ENCODE peak calls at places on chromosomes 3 and 15, in five cellular contexts. V is HL-60; W is CD4-positive, alpha-beta T cell; S is SK-N-SH; A is cardiac fibroblast. L is an unnamed sample.

GRCh38 chr3:174397848-174398247 is 461.3 kb upstream of the NAALADL2 start:
- DNase-seq in V (no peak), W (no peak), S (no peak), A (peak), L (no peak)

GRCh38 chr3:64352596-64352989 is 127.3 kb upstream of the PRICKLE2 start:
- DNase-seq in V (no peak), W (no peak), S (no peak), A (no peak), L (no peak)

GRCh38 chr3:183285828-183286457 is 32.9 kb downstream of the B3GNT5 start:
- DNase-seq in V (peak), W (peak), S (peak), A (peak), L (no peak)

GRCh38 chr3:57688291-57688690 is 4.6 kb downstream of the DENND6A start:
- DNase-seq in V (no peak), W (no peak), S (no peak), A (no peak), L (no peak)

GRCh38 chr3:73493543-73494314 is 131.0 kb downstream of the PDZRN3 start:
- DNase-seq in V (no peak), W (no peak), S (no peak), A (peak), L (no peak)

GRCh38 chr3:107665351-107665750 is 142.6 kb downstream of the BBX start:
- DNase-seq in V (no peak), W (no peak), S (no peak), A (no peak), L (no peak)

GRCh38 chr15:67202991-67203390 is 51.5 kb downstream of the AAGAB start:
- DNase-seq in V (no peak), W (no peak), S (no peak), A (no peak), L (no peak)

GRCh38 chr3:40299721-40300335 is 9.7 kb upstream of the EIF1B start:
- DNase-seq in V (peak), W (no peak), S (no peak), A (peak), L (no peak)

GRCh38 chr3:29331830-29332637 is 51.2 kb downstream of the RBMS3 start:
- DNase-seq in V (no peak), W (no peak), S (no peak), A (no peak), L (no peak)

GRCh38 chr3:160447544-160447943 is 2.0 kb downstream of the TRIM59 start:
- DNase-seq in V (no peak), W (no peak), S (no peak), A (peak), L (no peak)

GRCh38 chr3:182739619-182740018 is 53.7 kb upstream of the ATP11B start:
- DNase-seq in V (no peak), W (no peak), S (no peak), A (peak), L (no peak)

GRCh38 chr3:69370945-69371301 is 15.0 kb downstream of the FRMD4B start:
- DNase-seq in V (no peak), W (no peak), S (no peak), A (peak), L (no peak)

GRCh38 chr15:72117698-72118399 is at the start of gene MYO9A:
- DNase-seq in V (peak), W (peak), S (peak), A (peak), L (peak)

GRCh38 chr3:27224197-27224596 is 145.0 kb downstream of the NEK10 start:
- DNase-seq in V (no peak), W (no peak), S (no peak), A (peak), L (no peak)

GRCh38 chr3:113626513-113627371 is 69.7 kb downstream of the USF3 start:
- DNase-seq in V (peak), W (no peak), S (peak), A (peak), L (no peak)

GRCh38 chr3:48270306-48270705 is 29.4 kb downstream of the ZNF589 start:
- DNase-seq in V (no peak), W (no peak), S (no peak), A (no peak), L (no peak)

GRCh38 chr3:111594781-111595180 is 365 bp downstream of the ZBED2 start:
- DNase-seq in V (no peak), W (no peak), S (no peak), A (no peak), L (no peak)

GRCh38 chr3:110016235-110016634 is 678.9 kb upstream of the DPPA4 start:
- DNase-seq in V (no peak), W (no peak), S (no peak), A (peak), L (no peak)

GRCh38 chr3:197891-198491 is 1.4 kb downstream of the CHL1 start:
- DNase-seq in V (no peak), W (no peak), S (peak), A (no peak), L (no peak)

GRCh38 chr3:123122525-123123315 is 55.9 kb downstream of the PDIA5 start:
- DNase-seq in V (no peak), W (no peak), S (no peak), A (peak), L (no peak)

DNA sequence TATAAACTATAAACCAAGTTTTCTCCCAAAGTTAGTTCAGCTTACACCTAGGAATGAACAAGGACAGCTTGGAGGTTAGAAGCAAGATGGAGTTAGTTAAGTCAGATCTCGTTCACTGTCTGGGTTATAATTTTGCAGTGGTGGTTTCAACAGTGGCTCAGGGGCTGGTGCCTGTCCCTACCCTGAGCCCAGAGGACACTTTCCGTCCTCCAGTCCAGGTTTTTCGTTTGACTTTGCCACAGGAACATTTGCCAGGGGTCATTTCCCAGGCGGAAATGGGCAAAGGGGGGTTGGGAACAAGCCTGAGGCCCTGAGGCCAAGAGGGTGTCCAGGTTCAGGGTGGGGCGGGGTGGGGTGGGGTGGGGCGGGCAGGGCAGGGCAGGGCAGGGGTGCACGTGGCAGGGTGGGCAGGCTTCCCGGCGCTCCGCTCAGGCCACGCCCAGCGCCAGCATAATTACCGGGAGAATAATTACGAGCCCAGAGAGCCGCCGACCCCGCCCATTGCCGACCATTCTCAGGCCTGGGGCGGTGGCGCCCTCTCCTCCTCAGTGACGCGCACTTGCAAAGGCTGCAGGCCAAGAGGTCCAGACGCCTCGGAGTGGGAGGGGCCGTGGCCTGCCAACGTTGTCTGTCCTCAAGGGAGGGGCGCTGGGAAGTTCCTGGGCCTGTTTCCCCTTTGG is 70.4 kb downstream of the KLF13 start:
- DNase-seq in V (no peak), W (no peak), S (peak), A (peak), L (no peak)
- TF ChIP-seq CTCF in V (no peak), W (no peak), S (no peak), A (no peak), L (peak)

DNA sequence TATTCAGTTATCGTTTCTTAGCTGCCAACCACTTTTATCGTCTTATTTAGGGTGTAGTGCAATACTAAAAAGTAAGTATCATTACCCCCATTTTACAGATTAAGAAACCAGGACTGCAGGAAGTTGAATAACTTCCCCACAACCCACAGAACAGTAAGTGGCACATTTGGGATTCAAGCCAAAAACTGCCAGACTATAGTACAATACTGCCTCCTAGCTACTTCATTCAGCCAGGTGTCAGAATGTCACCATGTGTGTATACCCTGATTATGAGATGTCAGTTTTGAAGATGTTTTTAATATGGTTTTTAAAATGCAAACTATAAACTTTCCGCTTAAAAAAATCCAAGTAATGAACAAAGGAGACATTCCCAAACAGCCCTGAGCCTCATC is 74.2 kb upstream of the PROK2 start:
- DNase-seq in V (peak), W (no peak), S (peak), A (peak), L (no peak)
- TF ChIP-seq CTCF in V (peak), W (peak), S (peak), A (no peak), L (peak)

DNA sequence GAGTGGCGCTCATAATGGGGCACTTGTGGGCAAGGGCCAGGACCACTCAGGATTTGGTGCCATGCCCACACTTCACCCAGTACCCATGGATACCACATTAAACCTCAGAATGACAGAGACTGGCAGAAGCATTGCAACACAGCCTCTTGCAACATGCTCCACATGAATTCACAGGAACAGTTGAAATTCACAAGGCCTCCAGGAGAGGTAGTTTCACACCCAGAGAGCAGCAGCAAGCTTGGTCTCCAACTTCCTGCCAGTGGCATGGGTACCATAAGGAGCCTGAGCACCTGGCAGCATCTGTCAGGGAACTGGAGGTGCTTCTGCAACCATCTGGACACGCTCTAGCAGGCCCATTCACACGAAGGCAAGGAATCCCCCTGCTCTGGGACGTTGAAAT is 101.0 kb downstream of the OSBPL10 start:
- DNase-seq in V (peak), W (no peak), S (no peak), A (peak), L (no peak)
- TF ChIP-seq CTCF in V (no peak), W (no peak), S (no peak), A (peak), L (no peak)

GRCh38 chr3:197333901-197334639 is 35.7 kb upstream of the DLG1 start:
- DNase-seq in V (no peak), W (no peak), S (no peak), A (no peak), L (no peak)
- TF ChIP-seq CTCF in V (no peak), W (no peak), S (no peak), A (no peak), L (no peak)

DNA sequence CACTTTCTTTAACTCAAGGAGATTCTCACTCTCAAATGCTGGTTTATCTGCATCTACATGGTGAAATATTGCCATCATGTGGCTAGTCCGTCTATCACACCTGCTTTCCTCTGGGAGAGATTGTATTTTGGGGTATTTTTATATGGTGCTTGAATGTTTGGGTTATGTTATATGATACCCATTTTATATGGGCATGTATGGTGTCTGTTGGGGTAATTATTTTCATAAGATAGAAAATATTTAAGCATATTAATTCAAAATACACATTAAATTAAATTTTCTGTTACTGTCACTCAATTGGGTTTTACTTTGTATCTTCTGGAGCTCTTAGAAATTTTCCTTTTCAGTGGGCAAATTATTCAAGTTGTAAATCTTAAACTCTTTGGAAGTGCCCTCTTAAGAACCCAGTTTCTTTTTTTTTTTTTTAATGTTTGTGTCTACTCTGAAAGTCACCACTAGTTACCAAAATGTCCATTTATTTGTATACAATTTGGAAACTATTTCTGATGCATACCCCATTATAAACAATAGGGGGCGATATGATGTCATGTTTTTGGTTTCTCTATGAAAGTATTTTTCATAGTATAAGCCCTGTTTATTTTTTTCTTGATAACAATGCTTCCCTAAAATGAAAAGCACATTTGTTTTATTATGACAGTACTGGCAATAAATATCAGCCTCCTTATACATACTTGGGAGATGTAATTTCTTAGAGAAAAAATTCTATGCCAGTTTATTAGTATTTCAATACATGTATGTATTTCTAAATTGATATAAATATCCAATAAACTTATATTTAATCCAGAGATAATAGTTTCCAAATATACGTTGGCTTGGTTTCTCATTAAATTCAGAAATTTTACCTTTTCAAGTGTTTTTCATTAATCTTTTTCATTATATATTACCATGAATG is 36.1 kb upstream of the PLSCR5 start:
- DNase-seq in V (peak), W (no peak), S (peak), A (peak), L (no peak)
- TF ChIP-seq CTCF in V (peak), W (peak), S (peak), A (peak), L (peak)

L was measured in D721Med.